ENCODE peak calls at places on chromosome 11, in ten cellular contexts. One of them, this sample, is unnamed.

GRCh38 chr11:27319065-27319464 is 44.0 kb downstream of the CCDC34 start:
- DNase-seq in CD8-positive, alpha-beta T cell: no peak
- DNase-seq in fibroblast of gingiva: peak
- DNase-seq in left colon: no peak
- DNase-seq in EL: peak
- DNase-seq in activated naive CD8-positive, alpha-beta T cell treated with anti-CD3 and anti-CD28 coated beads, Interleukin-2, amount 50 U/mL, for 24 hours: no peak
- DNase-seq in AG04450: no peak
- DNase-seq in NCI-H1694: no peak
- DNase-seq in fibroblast of mammary gland: peak
- DNase-seq in GM19239: peak
- DNase-seq in this sample: no peak

GRCh38 chr11:34068098-34068497 is 16.6 kb downstream of the CAPRIN1 start:
- DNase-seq in NCI-H1694: no peak
- DNase-seq in EL: peak
- DNase-seq in AG04450: no peak
- DNase-seq in activated naive CD8-positive, alpha-beta T cell treated with anti-CD3 and anti-CD28 coated beads, Interleukin-2, amount 50 U/mL, for 24 hours: no peak
- DNase-seq in CD8-positive, alpha-beta T cell: no peak
- DNase-seq in fibroblast of gingiva: peak
- DNase-seq in GM19239: no peak
- DNase-seq in left colon: no peak
- DNase-seq in fibroblast of mammary gland: peak
- DNase-seq in this sample: no peak

GRCh38 chr11:57458060-57458409 is 2.3 kb upstream of the RTN4RL2 start:
- DNase-seq in EL: no peak
- DNase-seq in fibroblast of gingiva: no peak
- DNase-seq in fibroblast of mammary gland: no peak
- DNase-seq in activated naive CD8-positive, alpha-beta T cell treated with anti-CD3 and anti-CD28 coated beads, Interleukin-2, amount 50 U/mL, for 24 hours: no peak
- DNase-seq in left colon: no peak
- DNase-seq in AG04450: no peak
- DNase-seq in GM19239: no peak
- DNase-seq in CD8-positive, alpha-beta T cell: peak
- DNase-seq in NCI-H1694: peak
- DNase-seq in this sample: no peak

GRCh38 chr11:2378527-2379210 is 1.6 kb downstream of the CD81 start:
- DNase-seq in fibroblast of gingiva: peak
- DNase-seq in activated naive CD8-positive, alpha-beta T cell treated with anti-CD3 and anti-CD28 coated beads, Interleukin-2, amount 50 U/mL, for 24 hours: no peak
- DNase-seq in GM19239: no peak
- DNase-seq in NCI-H1694: no peak
- DNase-seq in CD8-positive, alpha-beta T cell: no peak
- DNase-seq in EL: peak
- DNase-seq in fibroblast of mammary gland: peak
- DNase-seq in left colon: no peak
- DNase-seq in AG04450: peak
- DNase-seq in this sample: no peak

GRCh38 chr11:63939351-63939920 is 634 bp downstream of the NAA40 start:
- DNase-seq in left colon: peak
- DNase-seq in fibroblast of gingiva: no peak
- DNase-seq in CD8-positive, alpha-beta T cell: no peak
- DNase-seq in fibroblast of mammary gland: no peak
- DNase-seq in NCI-H1694: no peak
- DNase-seq in EL: no peak
- DNase-seq in GM19239: no peak
- DNase-seq in activated naive CD8-positive, alpha-beta T cell treated with anti-CD3 and anti-CD28 coated beads, Interleukin-2, amount 50 U/mL, for 24 hours: no peak
- DNase-seq in AG04450: no peak
- DNase-seq in this sample: no peak

GRCh38 chr11:6745465-6746015 is 26.2 kb downstream of the OR2AG2 start:
- DNase-seq in CD8-positive, alpha-beta T cell: no peak
- DNase-seq in AG04450: no peak
- DNase-seq in left colon: no peak
- DNase-seq in EL: no peak
- DNase-seq in GM19239: peak
- DNase-seq in NCI-H1694: no peak
- DNase-seq in activated naive CD8-positive, alpha-beta T cell treated with anti-CD3 and anti-CD28 coated beads, Interleukin-2, amount 50 U/mL, for 24 hours: no peak
- DNase-seq in fibroblast of mammary gland: no peak
- DNase-seq in fibroblast of gingiva: no peak
- DNase-seq in this sample: no peak

GRCh38 chr11:104343578-104343977 is 179.6 kb upstream of the PDGFD start:
- DNase-seq in GM19239: no peak
- DNase-seq in fibroblast of mammary gland: peak
- DNase-seq in EL: no peak
- DNase-seq in activated naive CD8-positive, alpha-beta T cell treated with anti-CD3 and anti-CD28 coated beads, Interleukin-2, amount 50 U/mL, for 24 hours: no peak
- DNase-seq in AG04450: no peak
- DNase-seq in fibroblast of gingiva: no peak
- DNase-seq in NCI-H1694: no peak
- DNase-seq in CD8-positive, alpha-beta T cell: no peak
- DNase-seq in left colon: no peak
- DNase-seq in this sample: no peak

GRCh38 chr11:122261546-122261945 is 145.5 kb upstream of the BLID start:
- DNase-seq in fibroblast of gingiva: no peak
- DNase-seq in AG04450: no peak
- DNase-seq in left colon: no peak
- DNase-seq in EL: no peak
- DNase-seq in fibroblast of mammary gland: peak
- DNase-seq in GM19239: no peak
- DNase-seq in CD8-positive, alpha-beta T cell: no peak
- DNase-seq in NCI-H1694: no peak
- DNase-seq in activated naive CD8-positive, alpha-beta T cell treated with anti-CD3 and anti-CD28 coated beads, Interleukin-2, amount 50 U/mL, for 24 hours: no peak
- DNase-seq in this sample: no peak